ENCODE peak calls at places on chromosome 15, in five cellular contexts. One of them, this sample, is unnamed.

GRCh38 chr15:29139072-29139471 is 130.6 kb downstream of the NSMCE3 start:
- DNase-seq in tibial artery: no peak
- DNase-seq in endodermal cell: no peak
- DNase-seq in fibroblast of lung: no peak
- DNase-seq in left ventricle myocardium inferior: no peak
- DNase-seq in this sample: no peak

GRCh38 chr15:50883903-50884302 is 24.6 kb upstream of the AP4E1 start:
- DNase-seq in tibial artery: no peak
- DNase-seq in fibroblast of lung: peak; percentile 32
- DNase-seq in endodermal cell: no peak
- DNase-seq in left ventricle myocardium inferior: no peak
- DNase-seq in this sample: no peak

GRCh38 chr15:31457631-31458526 is 131.2 kb downstream of the KLF13 start:
- DNase-seq in fibroblast of lung: peak; percentile 76
- DNase-seq in left ventricle myocardium inferior: no peak
- DNase-seq in tibial artery: peak; percentile 61
- DNase-seq in endodermal cell: peak; percentile 48
- DNase-seq in this sample: peak; percentile 68

GRCh38 chr15:83904107-83904720 is 250.3 kb downstream of the ADAMTSL3 start:
- DNase-seq in left ventricle myocardium inferior: no peak
- DNase-seq in fibroblast of lung: peak; percentile 85
- DNase-seq in tibial artery: no peak
- DNase-seq in endodermal cell: no peak
- DNase-seq in this sample: no peak

GRCh38 chr15:25849431-25849921 is 13.7 kb downstream of the ATP10A start:
- DNase-seq in left ventricle myocardium inferior: no peak
- DNase-seq in fibroblast of lung: peak; percentile 81
- DNase-seq in endodermal cell: no peak
- DNase-seq in tibial artery: no peak
- DNase-seq in this sample: no peak

GRCh38 chr15:83559310-83559966 is 94.5 kb upstream of the ADAMTSL3 start:
- DNase-seq in left ventricle myocardium inferior: no peak
- DNase-seq in tibial artery: peak; percentile 41
- DNase-seq in endodermal cell: peak; percentile 89
- DNase-seq in fibroblast of lung: peak; percentile 74
- DNase-seq in this sample: no peak

GRCh38 chr15:73704869-73705645 is 20.9 kb downstream of the CD276 start:
- DNase-seq in tibial artery: peak; percentile 52
- DNase-seq in left ventricle myocardium inferior: peak; percentile 61
- DNase-seq in fibroblast of lung: peak; percentile 46
- DNase-seq in endodermal cell: peak; percentile 92
- DNase-seq in this sample: no peak

GRCh38 chr15:60352525-60352924 is 45.3 kb downstream of the ANXA2 start:
- DNase-seq in left ventricle myocardium inferior: no peak
- DNase-seq in tibial artery: no peak
- DNase-seq in fibroblast of lung: no peak
- DNase-seq in endodermal cell: no peak
- DNase-seq in this sample: no peak

GRCh38 chr15:51970981-51971352 is 611 bp downstream of the LEO1 start:
- DNase-seq in endodermal cell: no peak
- DNase-seq in fibroblast of lung: no peak
- DNase-seq in tibial artery: no peak
- DNase-seq in left ventricle myocardium inferior: no peak
- DNase-seq in this sample: no peak

GRCh38 chr15:48191574-48192225 is at the start of gene CTXN2:
- DNase-seq in left ventricle myocardium inferior: no peak
- DNase-seq in tibial artery: no peak
- DNase-seq in fibroblast of lung: peak; percentile 1
- DNase-seq in endodermal cell: peak; percentile 58
- DNase-seq in this sample: no peak

GRCh38 chr15:41928637-41929620 is 35.1 kb upstream of the SPTBN5 start:
- DNase-seq in left ventricle myocardium inferior: peak; percentile 63
- DNase-seq in fibroblast of lung: peak; percentile 42
- DNase-seq in tibial artery: peak; percentile 66
- DNase-seq in endodermal cell: no peak
- DNase-seq in this sample: no peak

GRCh38 chr15:78668987-78669386 is 28.0 kb upstream of the CHRNB4 start:
- DNase-seq in endodermal cell: no peak
- DNase-seq in left ventricle myocardium inferior: no peak
- DNase-seq in tibial artery: no peak
- DNase-seq in fibroblast of lung: no peak
- DNase-seq in this sample: no peak

GRCh38 chr15:73956276-73957086 is 30.2 kb downstream of the LOXL1 start:
- DNase-seq in tibial artery: peak; percentile 60
- DNase-seq in fibroblast of lung: peak; percentile 84
- DNase-seq in left ventricle myocardium inferior: no peak
- DNase-seq in endodermal cell: no peak
- DNase-seq in this sample: no peak

GRCh38 chr15:70863450-70864218 is 9.7 kb upstream of the LARP6 start:
- DNase-seq in fibroblast of lung: peak; percentile 85
- DNase-seq in endodermal cell: no peak
- DNase-seq in left ventricle myocardium inferior: no peak
- DNase-seq in tibial artery: no peak
- DNase-seq in this sample: peak; percentile 76

GRCh38 chr15:65412556-65412955 is 10.2 kb downstream of the IGDCC4 start:
- DNase-seq in fibroblast of lung: peak; percentile 59
- DNase-seq in endodermal cell: no peak
- DNase-seq in left ventricle myocardium inferior: no peak
- DNase-seq in tibial artery: no peak
- DNase-seq in this sample: no peak

GRCh38 chr15:56528136-56528535 is 63.2 kb upstream of the MNS1 start:
- DNase-seq in endodermal cell: no peak
- DNase-seq in fibroblast of lung: peak; percentile 45
- DNase-seq in left ventricle myocardium inferior: no peak
- DNase-seq in tibial artery: no peak
- DNase-seq in this sample: no peak

GRCh38 chr15:33045066-33045810 is 149.3 kb downstream of the FMN1 start:
- DNase-seq in endodermal cell: no peak
- DNase-seq in fibroblast of lung: peak; percentile 81
- DNase-seq in left ventricle myocardium inferior: no peak
- DNase-seq in tibial artery: no peak
- DNase-seq in this sample: no peak

GRCh38 chr15:58933311-58934113 is at the start of gene SLTM:
- DNase-seq in endodermal cell: peak; percentile 97
- DNase-seq in tibial artery: peak; percentile 92
- DNase-seq in left ventricle myocardium inferior: peak; percentile 95
- DNase-seq in fibroblast of lung: peak; percentile 95
- DNase-seq in this sample: peak; percentile 96

GRCh38 chr15:57245130-57245529 is 131.2 kb upstream of the CGNL1 start:
- DNase-seq in left ventricle myocardium inferior: no peak
- DNase-seq in fibroblast of lung: peak; percentile 65
- DNase-seq in tibial artery: no peak
- DNase-seq in endodermal cell: no peak
- DNase-seq in this sample: no peak

GRCh38 chr15:98002419-98002818 is 41.9 kb downstream of the ARRDC4 start:
- DNase-seq in endodermal cell: no peak
- DNase-seq in left ventricle myocardium inferior: no peak
- DNase-seq in fibroblast of lung: no peak
- DNase-seq in tibial artery: no peak
- DNase-seq in this sample: no peak

GRCh38 chr15:98001663-98002194 is 41.2 kb downstream of the ARRDC4 start:
- DNase-seq in endodermal cell: no peak
- DNase-seq in tibial artery: no peak
- DNase-seq in fibroblast of lung: no peak
- DNase-seq in left ventricle myocardium inferior: no peak
- DNase-seq in this sample: no peak

GRCh38 chr15:98002874-98003273 is 42.4 kb downstream of the ARRDC4 start:
- DNase-seq in tibial artery: no peak
- DNase-seq in left ventricle myocardium inferior: no peak
- DNase-seq in fibroblast of lung: no peak
- DNase-seq in endodermal cell: no peak
- DNase-seq in this sample: no peak

GRCh38 chr15:97998307-97999071 is 38.0 kb downstream of the ARRDC4 start:
- DNase-seq in fibroblast of lung: no peak
- DNase-seq in endodermal cell: no peak
- DNase-seq in left ventricle myocardium inferior: no peak
- DNase-seq in tibial artery: no peak
- DNase-seq in this sample: no peak

GRCh38 chr15:98000249-98001203 is 40.0 kb downstream of the ARRDC4 start:
- DNase-seq in endodermal cell: no peak
- DNase-seq in left ventricle myocardium inferior: no peak
- DNase-seq in tibial artery: no peak
- DNase-seq in fibroblast of lung: no peak
- DNase-seq in this sample: no peak
- H3K4me1 ChIP-seq in endodermal cell: no peaks in the 10 kb centered on the region
- H3K4me1 ChIP-seq in left ventricle myocardium inferior: peaks cover 5% of the 10 kb centered on the region
- H3K4me1 ChIP-seq in tibial artery: no peaks in the 10 kb centered on the region
- H3K4me1 ChIP-seq in fibroblast of lung: no peaks in the 10 kb centered on the region
- H3K4me1 ChIP-seq in this sample: no peaks in the 10 kb centered on the region

GRCh38 chr15:67047149-67047661 is 18.2 kb upstream of the SMAD3 start:
- DNase-seq in fibroblast of lung: no peak
- DNase-seq in endodermal cell: no peak
- DNase-seq in tibial artery: no peak
- DNase-seq in left ventricle myocardium inferior: no peak
- DNase-seq in this sample: no peak
- H3K4me1 ChIP-seq in fibroblast of lung: peaks cover 56% of the 10 kb centered on the region
- H3K4me1 ChIP-seq in endodermal cell: peaks cover 10% of the 10 kb centered on the region
- H3K4me1 ChIP-seq in tibial artery: peaks cover 72% of the 10 kb centered on the region
- H3K4me1 ChIP-seq in left ventricle myocardium inferior: peaks cover 33% of the 10 kb centered on the region
- H3K4me1 ChIP-seq in this sample: no peaks in the 10 kb centered on the region

GRCh38 chr15:64016257-64016656 is 30.0 kb downstream of the DAPK2 start:
- DNase-seq in tibial artery: no peak
- DNase-seq in left ventricle myocardium inferior: no peak
- DNase-seq in fibroblast of lung: no peak
- DNase-seq in endodermal cell: no peak
- DNase-seq in this sample: no peak

GRCh38 chr15:64014995-64015394 is 31.3 kb downstream of the DAPK2 start:
- DNase-seq in fibroblast of lung: no peak
- DNase-seq in tibial artery: no peak
- DNase-seq in endodermal cell: no peak
- DNase-seq in left ventricle myocardium inferior: peak; percentile 71
- DNase-seq in this sample: no peak

GRCh38 chr15:64010719-64011118 is 35.6 kb downstream of the DAPK2 start:
- DNase-seq in left ventricle myocardium inferior: peak; percentile 63
- DNase-seq in fibroblast of lung: peak; percentile 74
- DNase-seq in tibial artery: peak; percentile 26
- DNase-seq in endodermal cell: peak; percentile 66
- DNase-seq in this sample: peak; percentile 65

GRCh38 chr15:64009798-64010241 is 36.5 kb downstream of the DAPK2 start:
- DNase-seq in endodermal cell: no peak
- DNase-seq in tibial artery: no peak
- DNase-seq in left ventricle myocardium inferior: no peak
- DNase-seq in fibroblast of lung: no peak
- DNase-seq in this sample: no peak

DNA sequence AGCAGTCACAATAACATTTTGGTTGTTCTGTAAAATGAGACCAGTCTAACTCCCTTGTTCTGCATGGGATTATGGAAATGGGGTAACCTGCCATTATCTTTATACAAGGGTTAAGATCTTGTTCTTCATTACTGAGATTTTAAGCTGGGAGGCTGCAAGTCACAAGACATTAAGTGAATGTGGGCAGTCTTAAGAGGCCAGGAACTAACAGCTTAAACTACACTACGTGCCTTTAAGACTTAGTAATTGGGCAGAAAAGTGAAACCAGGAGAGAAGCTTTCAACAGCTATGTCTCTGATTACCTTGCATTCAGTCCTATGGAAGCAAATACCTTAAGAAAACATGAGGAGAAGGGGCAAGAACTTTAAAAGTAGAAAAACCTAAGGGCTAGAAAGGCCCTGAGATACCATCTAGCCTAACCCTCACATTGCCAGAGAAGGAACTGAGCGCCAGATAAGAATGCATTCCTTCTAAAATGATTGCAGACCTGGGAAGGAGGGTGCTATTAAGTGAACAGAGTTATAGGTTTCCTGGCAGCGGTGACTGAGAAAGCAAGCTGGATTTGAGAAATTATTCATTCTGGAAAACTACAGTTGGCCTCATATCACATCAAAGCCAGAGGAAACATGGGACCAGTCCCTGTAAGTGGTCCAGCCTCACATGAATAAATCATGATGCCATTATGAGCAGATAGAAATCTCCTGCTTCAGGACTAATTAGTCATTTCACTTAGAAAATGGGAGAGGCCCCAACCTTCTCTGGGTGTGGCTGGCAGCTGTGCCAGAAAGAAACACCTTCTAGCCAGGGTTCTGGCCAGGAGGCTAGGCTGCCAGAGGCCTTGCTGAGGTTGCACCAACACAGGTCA is 32.9 kb downstream of the DAPK2 start:
- DNase-seq in left ventricle myocardium inferior: no peak
- DNase-seq in endodermal cell: no peak
- DNase-seq in tibial artery: no peak
- DNase-seq in fibroblast of lung: no peak
- DNase-seq in this sample: no peak
- H3K4me1 ChIP-seq in left ventricle myocardium inferior: peaks cover 90% of the 10 kb centered on the region
- H3K4me1 ChIP-seq in endodermal cell: peaks cover 5% of the 10 kb centered on the region
- H3K4me1 ChIP-seq in tibial artery: peaks cover 6% of the 10 kb centered on the region
- H3K4me1 ChIP-seq in fibroblast of lung: peaks cover 21% of the 10 kb centered on the region
- H3K4me1 ChIP-seq in this sample: no peaks in the 10 kb centered on the region

DNA sequence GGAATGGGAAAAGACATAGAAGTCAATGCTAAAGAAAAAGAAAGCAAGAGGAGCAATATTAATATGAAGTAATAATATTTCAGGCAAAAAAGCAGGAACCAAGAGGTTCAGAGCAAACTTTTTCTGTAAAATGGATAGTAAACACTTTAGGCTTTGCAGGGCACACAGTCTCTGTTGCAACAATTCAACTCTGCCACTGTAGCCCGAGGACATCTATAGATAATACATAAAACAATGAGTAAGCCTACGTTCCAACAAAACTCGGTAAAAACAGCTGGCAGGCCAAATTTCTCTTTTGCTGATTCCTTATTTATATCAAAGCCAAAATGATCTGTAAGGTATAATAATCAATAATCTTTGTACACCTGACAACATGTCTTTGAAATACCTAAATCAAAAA is 56.8 kb downstream of the SMAD6 start:
- DNase-seq in tibial artery: no peak
- DNase-seq in fibroblast of lung: no peak
- DNase-seq in left ventricle myocardium inferior: no peak
- DNase-seq in endodermal cell: no peak
- DNase-seq in this sample: no peak
- H3K4me1 ChIP-seq in tibial artery: peaks cover 90% of the 10 kb centered on the region
- H3K4me1 ChIP-seq in fibroblast of lung: peaks cover 21% of the 10 kb centered on the region
- H3K4me1 ChIP-seq in left ventricle myocardium inferior: peaks cover 80% of the 10 kb centered on the region
- H3K4me1 ChIP-seq in endodermal cell: peaks cover 4% of the 10 kb centered on the region
- H3K4me1 ChIP-seq in this sample: no peaks in the 10 kb centered on the region

DNA sequence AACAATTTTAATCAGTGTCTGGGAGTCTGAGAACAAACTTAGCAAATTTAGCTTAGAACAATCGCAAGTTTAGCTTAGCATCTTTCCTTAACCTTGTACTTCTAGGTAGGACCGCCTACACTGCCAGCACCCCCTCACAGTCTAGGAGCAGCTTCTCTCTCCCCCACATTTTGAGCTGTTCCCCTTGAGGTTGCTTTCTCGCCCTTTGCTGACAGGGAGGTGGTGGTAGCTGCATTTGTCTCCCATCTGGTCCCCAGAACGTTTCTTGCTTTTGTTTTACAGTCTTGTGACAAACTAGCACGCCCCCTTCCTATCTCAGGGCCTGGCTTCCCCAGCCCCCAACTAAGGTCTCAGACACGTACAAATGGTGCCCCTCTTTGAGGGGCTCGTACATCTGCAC is 27.4 kb downstream of the CRTC3 start:
- DNase-seq in left ventricle myocardium inferior: no peak
- DNase-seq in endodermal cell: no peak
- DNase-seq in fibroblast of lung: peak; percentile 11
- DNase-seq in tibial artery: no peak
- DNase-seq in this sample: no peak
- H3K4me1 ChIP-seq in left ventricle myocardium inferior: peaks cover 97% of the 10 kb centered on the region
- H3K4me1 ChIP-seq in endodermal cell: peaks cover 15% of the 10 kb centered on the region
- H3K4me1 ChIP-seq in fibroblast of lung: peaks cover 28% of the 10 kb centered on the region
- H3K4me1 ChIP-seq in tibial artery: peaks cover 98% of the 10 kb centered on the region
- H3K4me1 ChIP-seq in this sample: no peaks in the 10 kb centered on the region

GRCh38 chr15:34616613-34617012 is 33.2 kb upstream of the GOLGA8B start:
- DNase-seq in tibial artery: no peak
- DNase-seq in endodermal cell: no peak
- DNase-seq in left ventricle myocardium inferior: no peak
- DNase-seq in fibroblast of lung: peak; percentile 55
- DNase-seq in this sample: no peak
- H3K4me1 ChIP-seq in tibial artery: no peaks in the 10 kb centered on the region
- H3K4me1 ChIP-seq in endodermal cell: no peaks in the 10 kb centered on the region
- H3K4me1 ChIP-seq in left ventricle myocardium inferior: peaks cover 3% of the 10 kb centered on the region
- H3K4me1 ChIP-seq in fibroblast of lung: no peaks in the 10 kb centered on the region
- H3K4me1 ChIP-seq in this sample: no peaks in the 10 kb centered on the region